ENCODE peak calls at places on chromosomes 13 and 19, in ten cellular contexts. One of them, this sample, is unnamed.

GRCh38 chr19:30551271-30551670 is 179.1 kb downstream of the ZNF536 start:
- DNase-seq in GM13976: no peak
- DNase-seq in Calu3: no peak
- DNase-seq in omental fat pad: no peak
- DNase-seq in adrenal gland: no peak
- DNase-seq in CD4-positive, alpha-beta T cell: no peak
- DNase-seq in fibroblast of lung: no peak
- DNase-seq in OCI-LY7: no peak
- DNase-seq in PC-3: no peak
- DNase-seq in sigmoid colon: no peak
- DNase-seq in this sample: no peak

GRCh38 chr19:57002765-57003164 is 117.0 kb upstream of the USP29 start:
- DNase-seq in GM13976: no peak
- DNase-seq in Calu3: no peak
- DNase-seq in omental fat pad: no peak
- DNase-seq in adrenal gland: no peak
- DNase-seq in CD4-positive, alpha-beta T cell: no peak
- DNase-seq in fibroblast of lung: no peak
- DNase-seq in OCI-LY7: no peak
- DNase-seq in PC-3: no peak
- DNase-seq in sigmoid colon: peak
- DNase-seq in this sample: no peak

GRCh38 chr13:32894589-32895001 is 121.6 kb upstream of the KL start:
- DNase-seq in GM13976: no peak
- DNase-seq in Calu3: no peak
- DNase-seq in omental fat pad: no peak
- DNase-seq in adrenal gland: no peak
- DNase-seq in CD4-positive, alpha-beta T cell: no peak
- DNase-seq in fibroblast of lung: peak
- DNase-seq in OCI-LY7: no peak
- DNase-seq in PC-3: peak
- DNase-seq in sigmoid colon: no peak
- DNase-seq in this sample: peak

GRCh38 chr13:42706286-42706685 is 75.1 kb upstream of the FAM216B start:
- DNase-seq in GM13976: no peak
- DNase-seq in Calu3: no peak
- DNase-seq in omental fat pad: no peak
- DNase-seq in adrenal gland: no peak
- DNase-seq in CD4-positive, alpha-beta T cell: no peak
- DNase-seq in fibroblast of lung: no peak
- DNase-seq in OCI-LY7: no peak
- DNase-seq in PC-3: no peak
- DNase-seq in sigmoid colon: no peak
- DNase-seq in this sample: no peak

GRCh38 chr19:47663435-47663910 is 49.7 kb upstream of the EHD2 start:
- DNase-seq in GM13976: no peak
- DNase-seq in Calu3: peak
- DNase-seq in omental fat pad: no peak
- DNase-seq in adrenal gland: no peak
- DNase-seq in CD4-positive, alpha-beta T cell: no peak
- DNase-seq in fibroblast of lung: peak
- DNase-seq in OCI-LY7: no peak
- DNase-seq in PC-3: peak
- DNase-seq in sigmoid colon: no peak
- DNase-seq in this sample: peak

GRCh38 chr13:75685239-75685697 is 49.1 kb downstream of the LMO7 start:
- DNase-seq in GM13976: no peak
- DNase-seq in Calu3: no peak
- DNase-seq in omental fat pad: no peak
- DNase-seq in adrenal gland: no peak
- DNase-seq in CD4-positive, alpha-beta T cell: no peak
- DNase-seq in fibroblast of lung: peak
- DNase-seq in OCI-LY7: no peak
- DNase-seq in PC-3: peak
- DNase-seq in sigmoid colon: no peak
- DNase-seq in this sample: peak

GRCh38 chr19:3615524-3616135 is 9.0 kb upstream of the TBXA2R start:
- DNase-seq in GM13976: no peak
- DNase-seq in Calu3: no peak
- DNase-seq in omental fat pad: no peak
- DNase-seq in adrenal gland: no peak
- DNase-seq in CD4-positive, alpha-beta T cell: no peak
- DNase-seq in fibroblast of lung: no peak
- DNase-seq in OCI-LY7: no peak
- DNase-seq in PC-3: no peak
- DNase-seq in sigmoid colon: no peak
- DNase-seq in this sample: no peak

GRCh38 chr19:16234552-16235445 is 37.1 kb downstream of the AP1M1 start:
- DNase-seq in GM13976: peak
- DNase-seq in Calu3: no peak
- DNase-seq in omental fat pad: no peak
- DNase-seq in adrenal gland: no peak
- DNase-seq in CD4-positive, alpha-beta T cell: no peak
- DNase-seq in fibroblast of lung: no peak
- DNase-seq in OCI-LY7: no peak
- DNase-seq in PC-3: no peak
- DNase-seq in sigmoid colon: no peak
- DNase-seq in this sample: no peak

GRCh38 chr13:42001580-42001979 is 40.7 kb upstream of the VWA8 start:
- DNase-seq in GM13976: no peak
- DNase-seq in Calu3: peak
- DNase-seq in omental fat pad: peak
- DNase-seq in adrenal gland: no peak
- DNase-seq in CD4-positive, alpha-beta T cell: no peak
- DNase-seq in fibroblast of lung: peak
- DNase-seq in OCI-LY7: no peak
- DNase-seq in PC-3: peak
- DNase-seq in sigmoid colon: no peak
- DNase-seq in this sample: peak

GRCh38 chr13:50840327-50840726 is 3.2 kb downstream of the DLEU7 start:
- DNase-seq in GM13976: no peak
- DNase-seq in Calu3: no peak
- DNase-seq in omental fat pad: no peak
- DNase-seq in adrenal gland: no peak
- DNase-seq in CD4-positive, alpha-beta T cell: no peak
- DNase-seq in fibroblast of lung: no peak
- DNase-seq in OCI-LY7: no peak
- DNase-seq in PC-3: no peak
- DNase-seq in sigmoid colon: no peak
- DNase-seq in this sample: no peak

GRCh38 chr13:33728271-33729037 is 89.5 kb upstream of the RFC3 start:
- DNase-seq in GM13976: peak
- DNase-seq in Calu3: no peak
- DNase-seq in omental fat pad: no peak
- DNase-seq in adrenal gland: peak
- DNase-seq in CD4-positive, alpha-beta T cell: no peak
- DNase-seq in fibroblast of lung: no peak
- DNase-seq in OCI-LY7: peak
- DNase-seq in PC-3: peak
- DNase-seq in sigmoid colon: peak
- DNase-seq in this sample: peak

GRCh38 chr19:29318581-29318980 is 105.6 kb upstream of the UQCRFS1 start:
- DNase-seq in GM13976: no peak
- DNase-seq in Calu3: no peak
- DNase-seq in omental fat pad: no peak
- DNase-seq in adrenal gland: no peak
- DNase-seq in CD4-positive, alpha-beta T cell: no peak
- DNase-seq in fibroblast of lung: no peak
- DNase-seq in OCI-LY7: no peak
- DNase-seq in PC-3: no peak
- DNase-seq in sigmoid colon: peak
- DNase-seq in this sample: no peak
- TF ChIP-seq CTCF in GM13976: no peak
- TF ChIP-seq CTCF in Calu3: no peak
- TF ChIP-seq CTCF in omental fat pad: no peak
- TF ChIP-seq CTCF in adrenal gland: no peak
- TF ChIP-seq CTCF in CD4-positive, alpha-beta T cell: no peak
- TF ChIP-seq CTCF in fibroblast of lung: no peak
- TF ChIP-seq CTCF in OCI-LY7: no peak
- TF ChIP-seq CTCF in PC-3: no peak
- TF ChIP-seq CTCF in sigmoid colon: no peak
- TF ChIP-seq CTCF in this sample: no peak

GRCh38 chr13:38685974-38686571 is 804 bp upstream of the FREM2 start:
- DNase-seq in GM13976: peak
- DNase-seq in Calu3: peak
- DNase-seq in omental fat pad: no peak
- DNase-seq in adrenal gland: no peak
- DNase-seq in CD4-positive, alpha-beta T cell: no peak
- DNase-seq in fibroblast of lung: peak
- DNase-seq in OCI-LY7: no peak
- DNase-seq in PC-3: peak
- DNase-seq in sigmoid colon: no peak
- DNase-seq in this sample: peak
- TF ChIP-seq CTCF in GM13976: no peak
- TF ChIP-seq CTCF in Calu3: no peak
- TF ChIP-seq CTCF in omental fat pad: no peak
- TF ChIP-seq CTCF in adrenal gland: no peak
- TF ChIP-seq CTCF in CD4-positive, alpha-beta T cell: no peak
- TF ChIP-seq CTCF in fibroblast of lung: peak
- TF ChIP-seq CTCF in OCI-LY7: peak
- TF ChIP-seq CTCF in PC-3: peak
- TF ChIP-seq CTCF in sigmoid colon: peak
- TF ChIP-seq CTCF in this sample: peak

GRCh38 chr19:51810228-51810627 is 15.3 kb downstream of the FPR3 start:
- DNase-seq in GM13976: no peak
- DNase-seq in Calu3: peak
- DNase-seq in omental fat pad: no peak
- DNase-seq in adrenal gland: no peak
- DNase-seq in CD4-positive, alpha-beta T cell: no peak
- DNase-seq in fibroblast of lung: no peak
- DNase-seq in OCI-LY7: no peak
- DNase-seq in PC-3: peak
- DNase-seq in sigmoid colon: no peak
- DNase-seq in this sample: peak

GRCh38 chr19:51807925-51808324 is 13.0 kb downstream of the FPR3 start:
- DNase-seq in GM13976: no peak
- DNase-seq in Calu3: no peak
- DNase-seq in omental fat pad: no peak
- DNase-seq in adrenal gland: no peak
- DNase-seq in CD4-positive, alpha-beta T cell: no peak
- DNase-seq in fibroblast of lung: no peak
- DNase-seq in OCI-LY7: no peak
- DNase-seq in PC-3: peak
- DNase-seq in sigmoid colon: no peak
- DNase-seq in this sample: no peak

GRCh38 chr19:51807111-51807701 is 12.2 kb downstream of the FPR3 start:
- DNase-seq in GM13976: no peak
- DNase-seq in Calu3: no peak
- DNase-seq in omental fat pad: no peak
- DNase-seq in adrenal gland: peak
- DNase-seq in CD4-positive, alpha-beta T cell: no peak
- DNase-seq in fibroblast of lung: no peak
- DNase-seq in OCI-LY7: no peak
- DNase-seq in PC-3: peak
- DNase-seq in sigmoid colon: no peak
- DNase-seq in this sample: peak

GRCh38 chr19:51809787-51810186 is 14.8 kb downstream of the FPR3 start:
- DNase-seq in GM13976: no peak
- DNase-seq in Calu3: peak
- DNase-seq in omental fat pad: no peak
- DNase-seq in adrenal gland: no peak
- DNase-seq in CD4-positive, alpha-beta T cell: no peak
- DNase-seq in fibroblast of lung: no peak
- DNase-seq in OCI-LY7: no peak
- DNase-seq in PC-3: peak
- DNase-seq in sigmoid colon: no peak
- DNase-seq in this sample: peak

DNA sequence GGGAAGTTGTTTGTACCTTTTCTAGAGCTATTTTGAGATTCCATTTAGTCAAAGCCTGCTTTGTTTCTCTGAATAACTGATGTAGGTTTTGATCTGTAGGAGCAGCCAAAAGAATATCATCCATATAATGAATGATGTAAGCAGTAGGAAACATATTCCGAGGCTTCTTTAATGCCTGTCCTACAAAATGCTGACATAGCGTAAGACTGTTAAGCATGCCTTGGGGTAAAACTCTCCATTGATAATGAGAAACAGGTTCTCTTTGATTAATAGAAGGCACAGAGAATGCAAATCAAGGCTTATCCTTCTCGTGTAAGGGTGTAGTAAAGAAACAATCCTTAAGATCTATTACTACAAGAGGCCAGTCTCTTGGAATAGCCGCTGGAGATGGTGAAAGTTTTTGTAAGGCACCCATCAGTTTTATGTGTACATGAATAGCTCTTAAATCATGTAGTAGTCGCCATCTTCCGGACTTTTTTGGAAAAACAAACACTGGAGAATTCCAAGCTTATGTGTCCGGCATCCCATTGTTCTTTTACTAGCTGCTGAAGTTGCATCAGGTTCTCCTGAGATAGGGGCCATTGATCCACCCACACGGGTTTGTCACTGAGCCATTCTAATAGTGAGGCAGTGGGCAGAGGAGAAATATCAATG is 13.5 kb downstream of the FPR3 start:
- DNase-seq in GM13976: no peak
- DNase-seq in Calu3: no peak
- DNase-seq in omental fat pad: no peak
- DNase-seq in adrenal gland: no peak
- DNase-seq in CD4-positive, alpha-beta T cell: no peak
- DNase-seq in fibroblast of lung: no peak
- DNase-seq in OCI-LY7: no peak
- DNase-seq in PC-3: peak
- DNase-seq in sigmoid colon: no peak
- DNase-seq in this sample: peak
- TF ChIP-seq CTCF in GM13976: no peak
- TF ChIP-seq CTCF in Calu3: no peak
- TF ChIP-seq CTCF in omental fat pad: no peak
- TF ChIP-seq CTCF in adrenal gland: no peak
- TF ChIP-seq CTCF in CD4-positive, alpha-beta T cell: no peak
- TF ChIP-seq CTCF in fibroblast of lung: peak
- TF ChIP-seq CTCF in OCI-LY7: no peak
- TF ChIP-seq CTCF in PC-3: peak
- TF ChIP-seq CTCF in sigmoid colon: no peak
- TF ChIP-seq CTCF in this sample: peak

DNA sequence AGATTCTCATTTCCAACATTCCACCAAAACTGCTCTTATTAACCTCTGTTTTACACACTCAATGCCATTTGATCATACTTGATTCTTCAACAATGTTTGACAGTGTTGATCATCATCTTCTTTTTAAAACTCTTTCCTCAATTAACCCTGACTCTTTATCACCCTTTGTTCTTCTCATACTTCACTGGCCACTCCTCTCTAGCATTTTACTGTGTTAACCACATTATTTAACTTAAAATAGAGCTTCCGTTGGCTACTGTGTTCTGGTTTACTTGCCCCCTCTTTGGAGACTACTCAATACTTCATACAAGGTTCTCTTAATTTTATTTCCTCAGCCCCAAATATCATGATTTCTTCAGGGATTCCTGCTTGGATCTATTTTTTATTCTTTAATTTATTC is 121.1 kb upstream of the SPRY2 start:
- DNase-seq in GM13976: no peak
- DNase-seq in Calu3: no peak
- DNase-seq in omental fat pad: no peak
- DNase-seq in adrenal gland: no peak
- DNase-seq in CD4-positive, alpha-beta T cell: no peak
- DNase-seq in fibroblast of lung: no peak
- DNase-seq in OCI-LY7: no peak
- DNase-seq in PC-3: no peak
- DNase-seq in sigmoid colon: no peak
- DNase-seq in this sample: no peak
- TF ChIP-seq CTCF in GM13976: no peak
- TF ChIP-seq CTCF in Calu3: no peak
- TF ChIP-seq CTCF in omental fat pad: no peak
- TF ChIP-seq CTCF in adrenal gland: no peak
- TF ChIP-seq CTCF in CD4-positive, alpha-beta T cell: no peak
- TF ChIP-seq CTCF in fibroblast of lung: no peak
- TF ChIP-seq CTCF in OCI-LY7: no peak
- TF ChIP-seq CTCF in PC-3: no peak
- TF ChIP-seq CTCF in sigmoid colon: no peak
- TF ChIP-seq CTCF in this sample: no peak

This sample was measured in fibroblast of pulmonary artery.